ENCODE peak calls at places on chromosome 21, in nine cellular contexts. O is HepG2, A is stomach, N is A549, G is tibial nerve, P is K562, F is esophagus muscularis mucosa, W is transverse colon, I is H1. B is an unnamed sample.
A peak's percentile ranks its signal among the peaks of the same experiment; 100 is the strongest.

GRCh38 chr21:34722684-34723300 is 54.0 kb downstream of the CLIC6 start:
- DNase-seq in P (peak; percentile 78), A (no peak), I (peak; percentile 78), G (no peak), O (no peak), W (no peak), F (no peak), N (no peak), B (no peak)

GRCh38 chr21:32320059-32320458 is 21.4 kb downstream of the MRAP start:
- DNase-seq in G (no peak), W (no peak), F (no peak), O (no peak), P (no peak), A (no peak), I (no peak), N (no peak), B (no peak)

GRCh38 chr21:30717105-30717504 is 1.5 kb downstream of the KRTAP21-3 start:
- DNase-seq in G (no peak), N (no peak), F (no peak), O (no peak), I (no peak), A (no peak), W (no peak), P (no peak), B (no peak)

GRCh38 chr21:31630062-31630711 is 29.3 kb upstream of the SOD1 start:
- DNase-seq in W (no peak), O (peak; percentile 3), N (peak; percentile 8), F (no peak), G (peak; percentile 16), A (peak; percentile 84), I (no peak), P (no peak), B (no peak)

GRCh38 chr21:39281853-39282252 is 31.6 kb downstream of the BRWD1 start:
- DNase-seq in W (no peak), G (no peak), F (no peak), A (no peak), P (no peak), O (no peak), N (no peak), I (no peak), B (no peak)

GRCh38 chr21:33402011-33402979 is 918 bp upstream of the IFNGR2 start:
- DNase-seq in N (peak; percentile 43), A (peak; percentile 40), G (peak; percentile 69), P (no peak), F (peak; percentile 93), W (peak; percentile 65), O (no peak), I (peak; percentile 64), B (peak; percentile 61)

GRCh38 chr21:37220433-37220980 is 46.6 kb downstream of the VPS26C start:
- DNase-seq in N (peak; percentile 15), I (no peak), O (peak; percentile 48), F (no peak), G (peak; percentile 20), A (no peak), W (peak; percentile 23), P (no peak), B (peak; percentile 38)

GRCh38 chr21:32131960-32132359 is 146.9 kb downstream of the MIS18A start:
- DNase-seq in F (no peak), A (no peak), N (peak; percentile 2), P (peak; percentile 51), I (peak; percentile 22), O (peak; percentile 20), W (no peak), G (no peak), B (no peak)

GRCh38 chr21:39021475-39021832 is 161.8 kb downstream of the PSMG1 start:
- DNase-seq in F (no peak), W (no peak), P (no peak), O (no peak), G (no peak), N (no peak), A (no peak), I (no peak), B (no peak)

GRCh38 chr21:18369115-18369514 is 34.5 kb downstream of the TMPRSS15 start:
- DNase-seq in A (no peak), W (no peak), O (peak; percentile 2), P (no peak), I (no peak), N (no peak), G (no peak), F (no peak), B (no peak)

GRCh38 chr21:26982767-26983166 is 15.9 kb upstream of the ADAMTS5 start:
- DNase-seq in I (no peak), A (no peak), O (no peak), G (no peak), P (no peak), F (no peak), W (no peak), N (no peak), B (no peak)

GRCh38 chr21:38888956-38889605 is 83.4 kb downstream of the ETS2 start:
- DNase-seq in N (no peak), I (no peak), P (no peak), O (no peak), G (no peak), A (no peak), W (no peak), F (no peak), B (no peak)

GRCh38 chr21:32349333-32349944 is 43.4 kb downstream of the URB1 start:
- DNase-seq in I (no peak), O (no peak), G (no peak), A (no peak), W (no peak), F (no peak), N (no peak), P (no peak), B (no peak)

GRCh38 chr21:37509802-37510393 is 143.3 kb downstream of the DYRK1A start:
- DNase-seq in I (no peak), W (no peak), G (no peak), A (no peak), P (no peak), F (no peak), N (no peak), O (no peak), B (no peak)

GRCh38 chr21:19343711-19344110 is 940.1 kb upstream of the TMPRSS15 start:
- DNase-seq in O (no peak), I (no peak), A (no peak), F (no peak), P (no peak), G (no peak), N (no peak), W (no peak), B (no peak)

GRCh38 chr21:44424608-44425306 is 30.6 kb upstream of the LRRC3 start:
- DNase-seq in F (no peak), W (no peak), O (no peak), I (no peak), G (no peak), A (no peak), N (no peak), P (no peak), B (peak; percentile 7)

GRCh38 chr21:32713726-32714125 is 14.1 kb downstream of the SYNJ1 start:
- DNase-seq in F (no peak), G (no peak), P (peak; percentile 25), I (no peak), W (no peak), N (no peak), O (no peak), A (no peak), B (no peak)

GRCh38 chr21:44372616-44373015 is 19.2 kb downstream of the TRPM2 start:
- DNase-seq in F (no peak), O (no peak), G (no peak), I (no peak), A (no peak), W (no peak), P (no peak), N (no peak), B (peak; percentile 7)

GRCh38 chr21:42108554-42108885 is 37.4 kb downstream of the UMODL1 start:
- DNase-seq in I (no peak), O (no peak), W (no peak), P (peak; percentile 40), A (no peak), G (no peak), N (no peak), F (no peak), B (no peak)

GRCh38 chr21:42107177-42107880 is 36.2 kb downstream of the UMODL1 start:
- DNase-seq in G (no peak), F (no peak), I (peak; percentile 78), N (no peak), P (peak; percentile 52), O (no peak), A (no peak), W (no peak), B (no peak)

GRCh38 chr21:42109473-42109872 is 38.4 kb downstream of the UMODL1 start:
- DNase-seq in N (no peak), F (no peak), I (no peak), O (no peak), W (no peak), G (no peak), A (no peak), P (no peak), B (no peak)

GRCh38 chr21:42108941-42109340 is 37.8 kb downstream of the UMODL1 start:
- DNase-seq in O (no peak), I (no peak), A (no peak), F (no peak), W (no peak), N (no peak), G (no peak), P (no peak), B (no peak)

GRCh38 chr21:42107881-42108553 is 36.9 kb downstream of the UMODL1 start:
- DNase-seq in F (no peak), O (peak; percentile 34), I (no peak), G (no peak), A (peak; percentile 67), N (peak; percentile 76), P (peak; percentile 83), W (peak; percentile 73), B (peak; percentile 29)
- TF ChIP-seq EP300 in F (no peak), O (no peak), I (no peak), G (no peak), A (no peak), N (no peak), P (no peak), W (no peak), B (no peak)

DNA sequence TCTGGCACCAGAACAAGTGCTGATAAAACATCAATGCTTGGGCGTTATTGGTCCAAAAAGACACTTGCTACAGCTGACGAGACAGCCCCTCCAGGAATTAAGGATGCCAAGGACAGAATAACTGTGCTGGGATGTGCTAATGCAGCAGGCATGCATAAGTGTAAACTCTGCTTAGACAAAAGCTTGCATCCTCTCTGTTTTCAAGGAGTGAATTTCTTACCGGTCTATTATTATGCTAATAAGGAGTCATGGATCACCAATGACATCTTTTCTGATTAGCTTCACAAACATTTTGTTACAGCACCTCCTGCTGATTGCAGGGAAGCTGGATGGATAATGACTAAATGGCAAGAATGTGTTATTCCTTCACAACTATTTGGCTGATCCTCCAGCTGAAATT is 402.0 kb downstream of the LTN1 start:
- DNase-seq in G (no peak), P (no peak), N (no peak), A (no peak), I (no peak), O (no peak), F (no peak), W (no peak), B (no peak)
- TF ChIP-seq CTCF in G (no peak), P (no peak), N (no peak), A (no peak), I (peak; percentile 13), O (no peak), F (no peak), W (no peak), B (no peak)

GRCh38 chr21:16037386-16037785 is 307.6 kb downstream of the USP25 start:
- DNase-seq in W (no peak), P (no peak), G (no peak), O (no peak), I (no peak), N (no peak), F (no peak), A (no peak), B (no peak)
- H3K4me1 ChIP-seq in W (no peaks in the 10 kb centered on the region), P (no peaks in the 10 kb centered on the region), G (peaks cover 2% of the 10 kb centered on the region), O (no peaks in the 10 kb centered on the region), I (no peaks in the 10 kb centered on the region), N (no peaks in the 10 kb centered on the region), F (no peaks in the 10 kb centered on the region), A (no peaks in the 10 kb centered on the region), B (no peaks in the 10 kb centered on the region)

GRCh38 chr21:45618287-45618686 is 25.2 kb upstream of the PCBP3 start:
- DNase-seq in A (no peak), F (no peak), P (no peak), O (no peak), I (no peak), W (no peak), N (no peak), G (no peak), B (no peak)
- TF ChIP-seq EP300 in A (no peak), F (no peak), P (no peak), O (no peak), I (no peak), W (no peak), N (no peak), G (no peak), B (no peak)